ENCODE peak calls at places on chromosomes 11 and 22, in ten cellular contexts. One of them, this sample, is unnamed.
A peak's percentile ranks its signal among the peaks of the same experiment; 100 is the strongest.

GRCh38 chr11:72741429-72741833 is 10.8 kb downstream of the ARAP1 start:
- DNase-seq in HCT116: no peak
- DNase-seq in mesendoderm: peak; percentile 96
- DNase-seq in OCI-LY7: peak; percentile 37
- DNase-seq in hepatocyte: peak; percentile 64
- DNase-seq in fibroblast of lung: peak; percentile 16
- DNase-seq in keratinocyte: no peak
- DNase-seq in astrocyte: no peak
- DNase-seq in PC-9: peak; percentile 81
- DNase-seq in GM23248: no peak
- DNase-seq in this sample: no peak

GRCh38 chr11:79488286-79488685 is 47.5 kb upstream of the TENM4 start:
- DNase-seq in keratinocyte: no peak
- DNase-seq in OCI-LY7: no peak
- DNase-seq in fibroblast of lung: no peak
- DNase-seq in HCT116: no peak
- DNase-seq in PC-9: no peak
- DNase-seq in astrocyte: no peak
- DNase-seq in mesendoderm: no peak
- DNase-seq in GM23248: peak; percentile 31
- DNase-seq in hepatocyte: no peak
- DNase-seq in this sample: no peak

GRCh38 chr22:37457093-37457893 is 28.9 kb downstream of the MFNG start:
- DNase-seq in keratinocyte: peak; percentile 57
- DNase-seq in hepatocyte: peak; percentile 88
- DNase-seq in HCT116: peak; percentile 79
- DNase-seq in astrocyte: no peak
- DNase-seq in mesendoderm: peak; percentile 80
- DNase-seq in PC-9: peak; percentile 92
- DNase-seq in OCI-LY7: peak; percentile 78
- DNase-seq in fibroblast of lung: peak; percentile 24
- DNase-seq in GM23248: peak; percentile 66
- DNase-seq in this sample: peak; percentile 64

GRCh38 chr22:19844423-19845368 is 10.0 kb downstream of the GNB1L start:
- DNase-seq in fibroblast of lung: peak; percentile 56
- DNase-seq in OCI-LY7: peak; percentile 77
- DNase-seq in mesendoderm: no peak
- DNase-seq in GM23248: peak; percentile 96
- DNase-seq in HCT116: no peak
- DNase-seq in keratinocyte: no peak
- DNase-seq in astrocyte: peak; percentile 31
- DNase-seq in hepatocyte: no peak
- DNase-seq in PC-9: peak; percentile 58
- DNase-seq in this sample: no peak

GRCh38 chr22:24178502-24179440 is 2.5 kb upstream of the SUSD2 start:
- DNase-seq in PC-9: no peak
- DNase-seq in keratinocyte: no peak
- DNase-seq in HCT116: no peak
- DNase-seq in OCI-LY7: peak; percentile 55
- DNase-seq in hepatocyte: no peak
- DNase-seq in astrocyte: no peak
- DNase-seq in mesendoderm: peak; percentile 66
- DNase-seq in fibroblast of lung: no peak
- DNase-seq in GM23248: peak; percentile 31
- DNase-seq in this sample: no peak

GRCh38 chr11:118304809-118305248 is 299 bp downstream of the CD3E start:
- DNase-seq in keratinocyte: no peak
- DNase-seq in PC-9: no peak
- DNase-seq in astrocyte: no peak
- DNase-seq in HCT116: no peak
- DNase-seq in OCI-LY7: no peak
- DNase-seq in hepatocyte: no peak
- DNase-seq in GM23248: no peak
- DNase-seq in fibroblast of lung: no peak
- DNase-seq in mesendoderm: no peak
- DNase-seq in this sample: no peak

GRCh38 chr11:86688398-86689179 is 16.2 kb upstream of the ME3 start:
- DNase-seq in mesendoderm: peak; percentile 40
- DNase-seq in fibroblast of lung: peak; percentile 87
- DNase-seq in HCT116: no peak
- DNase-seq in PC-9: peak; percentile 20
- DNase-seq in keratinocyte: no peak
- DNase-seq in astrocyte: peak; percentile 78
- DNase-seq in hepatocyte: no peak
- DNase-seq in OCI-LY7: no peak
- DNase-seq in GM23248: peak; percentile 91
- DNase-seq in this sample: no peak

GRCh38 chr11:35035894-35036408 is 103.0 kb upstream of the CD44 start:
- DNase-seq in astrocyte: peak; percentile 98
- DNase-seq in HCT116: no peak
- DNase-seq in mesendoderm: no peak
- DNase-seq in PC-9: peak; percentile 22
- DNase-seq in OCI-LY7: peak; percentile 29
- DNase-seq in GM23248: peak; percentile 94
- DNase-seq in fibroblast of lung: peak; percentile 98
- DNase-seq in hepatocyte: no peak
- DNase-seq in keratinocyte: no peak
- DNase-seq in this sample: no peak

GRCh38 chr11:116696381-116696941 is 76.3 kb downstream of the BUD13 start:
- DNase-seq in HCT116: no peak
- DNase-seq in OCI-LY7: no peak
- DNase-seq in hepatocyte: no peak
- DNase-seq in mesendoderm: peak; percentile 73
- DNase-seq in astrocyte: peak; percentile 18
- DNase-seq in PC-9: no peak
- DNase-seq in fibroblast of lung: peak; percentile 49
- DNase-seq in keratinocyte: peak; percentile 44
- DNase-seq in GM23248: peak; percentile 32
- DNase-seq in this sample: no peak

DNA sequence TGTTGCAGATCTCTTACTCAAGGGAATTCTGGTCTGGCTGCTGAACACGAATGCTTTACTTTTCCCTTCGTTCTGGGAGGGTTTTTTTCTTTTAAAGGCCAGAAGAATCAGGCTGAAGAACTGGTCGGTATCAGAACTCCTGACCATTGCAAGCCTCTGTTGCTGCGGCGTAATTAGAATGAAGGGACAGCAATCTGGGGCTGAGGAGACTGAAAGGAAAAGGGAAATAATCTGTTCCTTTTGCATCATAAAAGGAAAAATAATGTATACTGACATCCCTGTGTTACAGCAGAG is 652 bp downstream of the SC5D start:
- DNase-seq in keratinocyte: no peak
- DNase-seq in HCT116: no peak
- DNase-seq in OCI-LY7: no peak
- DNase-seq in astrocyte: no peak
- DNase-seq in GM23248: peak; percentile 67
- DNase-seq in mesendoderm: no peak
- DNase-seq in PC-9: no peak
- DNase-seq in hepatocyte: no peak
- DNase-seq in fibroblast of lung: no peak
- DNase-seq in this sample: peak; percentile 22
- H3K79me2 ChIP-seq in keratinocyte: peaks cover 56% of the 10 kb centered on the region
- H3K79me2 ChIP-seq in HCT116: peaks cover 46% of the 10 kb centered on the region
- H3K79me2 ChIP-seq in OCI-LY7: peaks cover 53% of the 10 kb centered on the region
- H3K79me2 ChIP-seq in astrocyte: peaks cover 52% of the 10 kb centered on the region
- H3K79me2 ChIP-seq in GM23248: peaks cover 54% of the 10 kb centered on the region
- H3K79me2 ChIP-seq in mesendoderm: peaks cover 47% of the 10 kb centered on the region
- H3K79me2 ChIP-seq in PC-9: peaks cover 28% of the 10 kb centered on the region
- H3K79me2 ChIP-seq in hepatocyte: peaks cover 54% of the 10 kb centered on the region
- H3K79me2 ChIP-seq in fibroblast of lung: peaks cover 32% of the 10 kb centered on the region
- H3K79me2 ChIP-seq in this sample: peaks cover 17% of the 10 kb centered on the region

DNA sequence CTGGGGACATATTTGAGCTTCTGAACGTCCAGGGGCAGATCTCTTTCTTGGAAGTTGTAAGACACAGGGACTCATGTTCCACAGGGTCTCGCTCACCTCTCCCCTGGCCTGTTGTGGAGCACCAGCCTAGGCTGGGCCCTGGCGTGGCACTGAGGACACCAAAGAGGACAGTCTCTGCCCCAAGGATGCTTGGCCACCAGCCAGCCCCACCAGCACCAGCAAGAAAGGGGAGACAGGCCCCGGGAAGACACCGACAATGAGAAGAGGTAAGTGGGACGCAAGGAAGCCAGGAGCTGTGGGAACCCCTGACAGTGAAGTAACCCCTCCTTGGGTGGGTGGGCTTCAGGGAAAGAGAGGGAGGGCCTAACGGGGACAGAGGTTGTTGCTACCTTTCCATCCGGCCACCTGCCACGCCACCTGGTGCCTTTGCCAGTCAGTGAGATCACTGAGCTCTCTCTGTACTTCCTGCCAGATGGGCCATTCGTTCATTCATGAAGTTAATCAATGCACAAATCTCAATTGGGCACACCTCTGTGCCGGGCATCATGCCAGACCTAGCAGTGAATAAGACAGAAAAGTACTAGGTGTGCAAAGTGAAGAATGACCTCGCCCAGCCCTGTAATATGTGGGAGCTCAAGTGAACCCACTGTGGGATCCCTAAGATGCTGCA is 11.1 kb downstream of the APOL5 start:
- DNase-seq in astrocyte: no peak
- DNase-seq in hepatocyte: no peak
- DNase-seq in OCI-LY7: peak; percentile 91
- DNase-seq in GM23248: no peak
- DNase-seq in mesendoderm: no peak
- DNase-seq in HCT116: no peak
- DNase-seq in keratinocyte: no peak
- DNase-seq in fibroblast of lung: no peak
- DNase-seq in PC-9: peak; percentile 19
- DNase-seq in this sample: no peak
- H3K27ac ChIP-seq in astrocyte: no peak overlapping the region
- H3K27ac ChIP-seq in hepatocyte: no peak overlapping the region
- H3K27ac ChIP-seq in OCI-LY7: peak overlapping the region; percentile 91
- H3K27ac ChIP-seq in GM23248: no peak overlapping the region
- H3K27ac ChIP-seq in mesendoderm: no peak overlapping the region
- H3K27ac ChIP-seq in HCT116: no peak overlapping the region
- H3K27ac ChIP-seq in keratinocyte: no peak overlapping the region
- H3K27ac ChIP-seq in fibroblast of lung: no peak overlapping the region
- H3K27ac ChIP-seq in PC-9: no peak overlapping the region
- H3K27ac ChIP-seq in this sample: no peak overlapping the region

GRCh38 chr22:41034741-41035140 is 57.7 kb upstream of the EP300 start:
- DNase-seq in hepatocyte: no peak
- DNase-seq in OCI-LY7: no peak
- DNase-seq in mesendoderm: no peak
- DNase-seq in astrocyte: no peak
- DNase-seq in PC-9: no peak
- DNase-seq in fibroblast of lung: no peak
- DNase-seq in HCT116: no peak
- DNase-seq in keratinocyte: no peak
- DNase-seq in GM23248: no peak
- DNase-seq in this sample: no peak
- H3K79me2 ChIP-seq in hepatocyte: no peaks in the 10 kb centered on the region
- H3K79me2 ChIP-seq in OCI-LY7: no peaks in the 10 kb centered on the region
- H3K79me2 ChIP-seq in mesendoderm: no peaks in the 10 kb centered on the region
- H3K79me2 ChIP-seq in astrocyte: no peaks in the 10 kb centered on the region
- H3K79me2 ChIP-seq in PC-9: no peaks in the 10 kb centered on the region
- H3K79me2 ChIP-seq in fibroblast of lung: no peaks in the 10 kb centered on the region
- H3K79me2 ChIP-seq in HCT116: no peaks in the 10 kb centered on the region
- H3K79me2 ChIP-seq in keratinocyte: no peaks in the 10 kb centered on the region
- H3K79me2 ChIP-seq in GM23248: no peaks in the 10 kb centered on the region
- H3K79me2 ChIP-seq in this sample: no peaks in the 10 kb centered on the region

GRCh38 chr11:83610996-83611395 is 324.8 kb upstream of the CCDC90B start:
- DNase-seq in PC-9: no peak
- DNase-seq in keratinocyte: no peak
- DNase-seq in fibroblast of lung: peak; percentile 0
- DNase-seq in OCI-LY7: no peak
- DNase-seq in HCT116: no peak
- DNase-seq in astrocyte: no peak
- DNase-seq in hepatocyte: no peak
- DNase-seq in mesendoderm: no peak
- DNase-seq in GM23248: peak; percentile 40
- DNase-seq in this sample: no peak
- H3K27ac ChIP-seq in PC-9: no peak overlapping the region
- H3K27ac ChIP-seq in keratinocyte: no peak overlapping the region
- H3K27ac ChIP-seq in fibroblast of lung: no peak overlapping the region
- H3K27ac ChIP-seq in OCI-LY7: no peak overlapping the region
- H3K27ac ChIP-seq in HCT116: no peak overlapping the region
- H3K27ac ChIP-seq in astrocyte: no peak overlapping the region
- H3K27ac ChIP-seq in hepatocyte: no peak overlapping the region
- H3K27ac ChIP-seq in mesendoderm: no peak overlapping the region
- H3K27ac ChIP-seq in GM23248: no peak overlapping the region
- H3K27ac ChIP-seq in this sample: no peak overlapping the region

GRCh38 chr11:47986219-47986618 is 5.9 kb downstream of the PTPRJ start:
- DNase-seq in mesendoderm: peak; percentile 74
- DNase-seq in fibroblast of lung: no peak
- DNase-seq in hepatocyte: no peak
- DNase-seq in PC-9: no peak
- DNase-seq in GM23248: no peak
- DNase-seq in astrocyte: no peak
- DNase-seq in keratinocyte: no peak
- DNase-seq in OCI-LY7: no peak
- DNase-seq in HCT116: no peak
- DNase-seq in this sample: no peak
- H3K79me2 ChIP-seq in mesendoderm: peaks cover 21% of the 10 kb centered on the region
- H3K79me2 ChIP-seq in fibroblast of lung: peaks cover 43% of the 10 kb centered on the region
- H3K79me2 ChIP-seq in hepatocyte: peaks cover 88% of the 10 kb centered on the region
- H3K79me2 ChIP-seq in PC-9: peaks cover 97% of the 10 kb centered on the region
- H3K79me2 ChIP-seq in GM23248: peaks cover 97% of the 10 kb centered on the region
- H3K79me2 ChIP-seq in astrocyte: peaks cover 92% of the 10 kb centered on the region
- H3K79me2 ChIP-seq in keratinocyte: no peaks in the 10 kb centered on the region
- H3K79me2 ChIP-seq in OCI-LY7: peaks cover 31% of the 10 kb centered on the region
- H3K79me2 ChIP-seq in HCT116: peaks cover 79% of the 10 kb centered on the region
- H3K79me2 ChIP-seq in this sample: no peaks in the 10 kb centered on the region

GRCh38 chr22:46089426-46090041 is 60.8 kb upstream of the PPARA start:
- DNase-seq in keratinocyte: no peak
- DNase-seq in OCI-LY7: no peak
- DNase-seq in astrocyte: no peak
- DNase-seq in mesendoderm: no peak
- DNase-seq in fibroblast of lung: no peak
- DNase-seq in PC-9: no peak
- DNase-seq in HCT116: no peak
- DNase-seq in hepatocyte: no peak
- DNase-seq in GM23248: no peak
- DNase-seq in this sample: no peak

GRCh38 chr22:46090051-46090591 is 60.2 kb upstream of the PPARA start:
- DNase-seq in OCI-LY7: no peak
- DNase-seq in keratinocyte: no peak
- DNase-seq in hepatocyte: no peak
- DNase-seq in HCT116: no peak
- DNase-seq in GM23248: peak; percentile 69
- DNase-seq in mesendoderm: no peak
- DNase-seq in PC-9: no peak
- DNase-seq in astrocyte: no peak
- DNase-seq in fibroblast of lung: peak; percentile 56
- DNase-seq in this sample: no peak

GRCh38 chr22:46092011-46092410 is 58.3 kb upstream of the PPARA start:
- DNase-seq in mesendoderm: no peak
- DNase-seq in HCT116: no peak
- DNase-seq in PC-9: no peak
- DNase-seq in GM23248: no peak
- DNase-seq in fibroblast of lung: no peak
- DNase-seq in hepatocyte: no peak
- DNase-seq in keratinocyte: no peak
- DNase-seq in astrocyte: no peak
- DNase-seq in OCI-LY7: no peak
- DNase-seq in this sample: no peak

GRCh38 chr22:46091277-46091977 is 58.9 kb upstream of the PPARA start:
- DNase-seq in GM23248: no peak
- DNase-seq in HCT116: no peak
- DNase-seq in keratinocyte: no peak
- DNase-seq in PC-9: no peak
- DNase-seq in astrocyte: no peak
- DNase-seq in hepatocyte: no peak
- DNase-seq in mesendoderm: no peak
- DNase-seq in OCI-LY7: no peak
- DNase-seq in fibroblast of lung: peak; percentile 35
- DNase-seq in this sample: no peak

GRCh38 chr22:46090631-46091201 is 59.6 kb upstream of the PPARA start:
- DNase-seq in mesendoderm: no peak
- DNase-seq in PC-9: no peak
- DNase-seq in fibroblast of lung: peak; percentile 81
- DNase-seq in HCT116: no peak
- DNase-seq in OCI-LY7: no peak
- DNase-seq in astrocyte: peak; percentile 77
- DNase-seq in hepatocyte: no peak
- DNase-seq in GM23248: peak; percentile 95
- DNase-seq in keratinocyte: no peak
- DNase-seq in this sample: no peak
- H3K27ac ChIP-seq in mesendoderm: no peak overlapping the region
- H3K27ac ChIP-seq in PC-9: no peak overlapping the region
- H3K27ac ChIP-seq in fibroblast of lung: peak overlapping the region; percentile 97
- H3K27ac ChIP-seq in HCT116: peak overlapping the region; percentile 10
- H3K27ac ChIP-seq in OCI-LY7: no peak overlapping the region
- H3K27ac ChIP-seq in astrocyte: peak overlapping the region; percentile 91
- H3K27ac ChIP-seq in hepatocyte: no peak overlapping the region
- H3K27ac ChIP-seq in GM23248: peak overlapping the region; percentile 99
- H3K27ac ChIP-seq in keratinocyte: peak overlapping the region; percentile 80
- H3K27ac ChIP-seq in this sample: no peak overlapping the region

This sample was measured in MM.1S.